ENCODE peak calls at places on chromosomes 7 and 10, in seven cellular contexts. X is neuronal stem cell, N is IMR-90, E is mesendoderm, P is trophoblast cell, K is H1, T is H9. M is an unnamed sample.

GRCh38 chr7:134845461-134845860 is 66.0 kb downstream of the CALD1 start:
- DNase-seq in X (no peak), N (no peak), E (peak), P (peak), K (no peak), T (no peak), M (no peak)

GRCh38 chr10:4532467-4532866 is 293.5 kb upstream of the AKR1E2 start:
- DNase-seq in X (no peak), N (peak), E (no peak), P (no peak), K (no peak), T (no peak), M (no peak)

GRCh38 chr7:5774790-5775189 is 6.7 kb downstream of the RNF216 start:
- DNase-seq in X (no peak), N (no peak), E (no peak), P (no peak), K (no peak), T (no peak), M (no peak)

GRCh38 chr10:84267503-84268126 is 22.8 kb downstream of the RGR start:
- DNase-seq in X (peak), N (peak), E (peak), P (peak), K (peak), T (peak), M (peak)

GRCh38 chr10:19245889-19246841 is 197.6 kb downstream of the MALRD1 start:
- DNase-seq in X (no peak), N (peak), E (peak), P (no peak), K (no peak), T (no peak), M (no peak)

GRCh38 chr7:151010002-151010306 is 14.3 kb downstream of the ATG9B start:
- DNase-seq in X (no peak), N (no peak), E (no peak), P (no peak), K (no peak), T (no peak), M (no peak)

GRCh38 chr7:148084138-148084537 is 506.4 kb upstream of the C7orf33 start:
- DNase-seq in X (peak), N (peak), E (peak), P (peak), K (no peak), T (peak), M (peak)

GRCh38 chr10:78950656-78951587 is 117.8 kb upstream of the ZMIZ1 start:
- DNase-seq in X (no peak), N (no peak), E (no peak), P (no peak), K (no peak), T (no peak), M (no peak)

GRCh38 chr10:126433351-126433750 is 45.1 kb upstream of the ADAM12 start:
- DNase-seq in X (no peak), N (peak), E (no peak), P (peak), K (no peak), T (no peak), M (peak)

GRCh38 chr10:99938563-99938962 is 71.2 kb downstream of the DNMBP start:
- DNase-seq in X (no peak), N (peak), E (no peak), P (no peak), K (no peak), T (no peak), M (peak)

GRCh38 chr10:48363617-48364355 is 57.3 kb downstream of the MAPK8 start:
- DNase-seq in X (peak), N (peak), E (peak), P (peak), K (no peak), T (no peak), M (peak)

GRCh38 chr10:121764241-121764942 is 163.4 kb downstream of the ATE1 start:
- DNase-seq in X (no peak), N (no peak), E (no peak), P (no peak), K (no peak), T (no peak), M (no peak)

GRCh38 chr10:110527731-110528171 is 30.0 kb downstream of the DUSP5 start:
- DNase-seq in X (no peak), N (no peak), E (no peak), P (no peak), K (no peak), T (no peak), M (peak)

GRCh38 chr10:43255644-43256431 is 11.0 kb downstream of the RASGEF1A start:
- DNase-seq in X (no peak), N (no peak), E (peak), P (no peak), K (peak), T (peak), M (peak)

DNA sequence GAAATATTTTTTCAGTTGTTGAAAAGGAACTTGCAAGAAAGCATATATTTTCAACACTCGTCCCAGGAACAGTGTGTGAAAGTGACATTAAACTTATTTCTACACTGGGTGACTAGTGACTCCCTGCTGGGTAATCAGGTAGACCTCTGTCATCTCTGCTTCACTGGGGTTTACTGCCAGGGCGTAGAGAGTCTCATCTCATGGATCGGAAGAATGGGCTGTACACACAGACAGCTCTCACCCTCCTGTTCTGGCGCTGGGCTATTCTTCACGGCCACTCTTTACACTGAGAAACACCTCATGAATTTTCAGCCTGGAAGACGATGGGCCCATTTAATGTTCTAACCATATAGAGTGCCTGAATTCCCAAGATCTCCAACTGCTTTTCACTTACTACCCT is 36.4 kb downstream of the NRP1 start:
- DNase-seq in X (no peak), N (no peak), E (no peak), P (no peak), K (no peak), T (no peak), M (no peak)
- H3K4me2 ChIP-seq in X (no peak), N (no peak), E (no peak), P (no peak), K (no peak), T (no peak), M (no peak)

GRCh38 chr10:14548474-14548873 is 217.8 kb upstream of the FRMD4A start:
- DNase-seq in X (no peak), N (no peak), E (peak), P (no peak), K (no peak), T (no peak), M (no peak)
- H4K8ac ChIP-seq in X (no peak), N (no peak), E (no peak), P (no peak), K (no peak), T (no peak), M (peak)

DNA sequence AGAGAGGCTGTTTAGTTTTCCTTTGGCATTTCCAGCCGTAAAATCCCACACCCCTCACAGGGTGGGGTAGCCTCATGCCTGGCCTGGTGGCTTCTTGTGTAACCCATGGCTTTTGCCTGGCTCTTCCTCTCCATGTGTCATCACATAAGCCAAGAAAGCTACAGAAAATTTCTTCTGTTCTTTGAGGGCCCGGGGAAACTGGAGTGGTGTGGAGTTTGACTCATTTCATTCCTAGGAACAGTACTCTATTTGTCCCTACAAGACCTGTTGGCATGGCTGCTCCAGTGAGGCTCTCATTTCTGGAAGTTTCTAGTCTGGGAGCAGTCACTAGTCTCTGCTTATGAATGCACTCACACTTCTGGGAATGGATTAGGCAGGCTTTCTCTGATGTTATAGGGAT is 523.9 kb downstream of the SUGCT start:
- DNase-seq in X (no peak), N (peak), E (no peak), P (no peak), K (no peak), T (no peak), M (peak)
- H3K4me2 ChIP-seq in X (no peak), N (no peak), E (no peak), P (no peak), K (no peak), T (no peak), M (no peak)

DNA sequence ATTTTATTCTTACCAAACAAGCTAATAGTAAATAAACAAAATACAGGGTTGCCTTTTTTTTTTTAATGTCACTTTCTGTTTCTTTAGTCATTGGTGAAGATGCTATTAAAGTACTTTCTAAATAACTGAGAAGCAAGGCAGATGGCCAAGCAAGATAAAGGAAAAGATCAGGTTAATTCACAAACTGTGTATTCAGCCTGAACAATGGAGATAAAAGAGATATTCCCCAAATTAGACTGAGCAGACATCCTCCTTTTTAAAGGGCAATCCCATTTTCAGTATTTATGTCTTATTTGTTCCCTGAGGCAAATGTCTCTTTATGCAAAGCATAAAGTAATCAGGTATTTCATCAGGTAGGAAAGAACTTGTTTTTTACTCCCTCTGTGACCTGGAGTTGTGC is 23.2 kb upstream of the XRCC2 start:
- DNase-seq in X (no peak), N (no peak), E (no peak), P (no peak), K (no peak), T (no peak), M (no peak)
- H4K8ac ChIP-seq in X (no peak), N (no peak), E (no peak), P (no peak), K (no peak), T (no peak), M (no peak)